ENCODE peak calls at places on chromosomes 12 and 14, in seven cellular contexts. One of them, this sample, is unnamed.

GRCh38 chr14:77988966-77989365 is 181.2 kb upstream of the NRXN3 start:
- DNase-seq in body of pancreas: no peak
- DNase-seq in neural progenitor cell: no peak
- DNase-seq in adrenal gland: no peak
- DNase-seq in hepatocyte: no peak
- DNase-seq in heart right ventricle: peak; percentile 29
- DNase-seq in right lobe of liver: no peak
- DNase-seq in this sample: no peak

GRCh38 chr12:57515934-57516541 is 4.3 kb downstream of the DDIT3 start:
- DNase-seq in heart right ventricle: no peak
- DNase-seq in body of pancreas: no peak
- DNase-seq in right lobe of liver: no peak
- DNase-seq in hepatocyte: no peak
- DNase-seq in adrenal gland: no peak
- DNase-seq in neural progenitor cell: no peak
- DNase-seq in this sample: no peak

GRCh38 chr12:53194973-53195372 is 12.1 kb downstream of the ITGB7 start:
- DNase-seq in adrenal gland: no peak
- DNase-seq in neural progenitor cell: no peak
- DNase-seq in right lobe of liver: no peak
- DNase-seq in heart right ventricle: no peak
- DNase-seq in body of pancreas: no peak
- DNase-seq in hepatocyte: no peak
- DNase-seq in this sample: no peak

GRCh38 chr12:1553987-1554982 is 40.1 kb downstream of the FBXL14 start:
- DNase-seq in body of pancreas: no peak
- DNase-seq in adrenal gland: no peak
- DNase-seq in right lobe of liver: no peak
- DNase-seq in heart right ventricle: no peak
- DNase-seq in hepatocyte: no peak
- DNase-seq in neural progenitor cell: no peak
- DNase-seq in this sample: peak; percentile 47

GRCh38 chr14:89588016-89588415 is 171.0 kb upstream of the FOXN3 start:
- DNase-seq in right lobe of liver: no peak
- DNase-seq in neural progenitor cell: no peak
- DNase-seq in adrenal gland: no peak
- DNase-seq in body of pancreas: no peak
- DNase-seq in heart right ventricle: no peak
- DNase-seq in hepatocyte: no peak
- DNase-seq in this sample: no peak

GRCh38 chr14:67396381-67396965 is 15.5 kb downstream of the PLEK2 start:
- DNase-seq in body of pancreas: no peak
- DNase-seq in right lobe of liver: no peak
- DNase-seq in neural progenitor cell: no peak
- DNase-seq in hepatocyte: no peak
- DNase-seq in adrenal gland: no peak
- DNase-seq in heart right ventricle: no peak
- DNase-seq in this sample: no peak

GRCh38 chr12:93022603-93023340 is 93.7 kb upstream of the EEA1 start:
- DNase-seq in neural progenitor cell: no peak
- DNase-seq in body of pancreas: no peak
- DNase-seq in right lobe of liver: no peak
- DNase-seq in hepatocyte: no peak
- DNase-seq in adrenal gland: no peak
- DNase-seq in heart right ventricle: no peak
- DNase-seq in this sample: no peak

GRCh38 chr14:60655898-60656754 is 6.8 kb upstream of the SIX1 start:
- DNase-seq in right lobe of liver: no peak
- DNase-seq in adrenal gland: no peak
- DNase-seq in hepatocyte: no peak
- DNase-seq in body of pancreas: no peak
- DNase-seq in neural progenitor cell: peak; percentile 59
- DNase-seq in heart right ventricle: no peak
- DNase-seq in this sample: no peak

GRCh38 chr14:75518625-75519024 is 3.6 kb upstream of the BATF start:
- DNase-seq in hepatocyte: no peak
- DNase-seq in body of pancreas: no peak
- DNase-seq in adrenal gland: no peak
- DNase-seq in neural progenitor cell: peak; percentile 66
- DNase-seq in right lobe of liver: no peak
- DNase-seq in heart right ventricle: no peak
- DNase-seq in this sample: no peak
- H3K4me1 ChIP-seq in hepatocyte: peaks cover 12% of the 10 kb centered on the region
- H3K4me1 ChIP-seq in body of pancreas: peaks cover 16% of the 10 kb centered on the region
- H3K4me1 ChIP-seq in adrenal gland: peaks cover under 1% of the 10 kb centered on the region
- H3K4me1 ChIP-seq in neural progenitor cell: peaks cover 9% of the 10 kb centered on the region
- H3K4me1 ChIP-seq in right lobe of liver: no peaks in the 10 kb centered on the region
- H3K4me1 ChIP-seq in heart right ventricle: peaks cover 45% of the 10 kb centered on the region
- H3K4me1 ChIP-seq in this sample: peaks cover 14% of the 10 kb centered on the region

DNA sequence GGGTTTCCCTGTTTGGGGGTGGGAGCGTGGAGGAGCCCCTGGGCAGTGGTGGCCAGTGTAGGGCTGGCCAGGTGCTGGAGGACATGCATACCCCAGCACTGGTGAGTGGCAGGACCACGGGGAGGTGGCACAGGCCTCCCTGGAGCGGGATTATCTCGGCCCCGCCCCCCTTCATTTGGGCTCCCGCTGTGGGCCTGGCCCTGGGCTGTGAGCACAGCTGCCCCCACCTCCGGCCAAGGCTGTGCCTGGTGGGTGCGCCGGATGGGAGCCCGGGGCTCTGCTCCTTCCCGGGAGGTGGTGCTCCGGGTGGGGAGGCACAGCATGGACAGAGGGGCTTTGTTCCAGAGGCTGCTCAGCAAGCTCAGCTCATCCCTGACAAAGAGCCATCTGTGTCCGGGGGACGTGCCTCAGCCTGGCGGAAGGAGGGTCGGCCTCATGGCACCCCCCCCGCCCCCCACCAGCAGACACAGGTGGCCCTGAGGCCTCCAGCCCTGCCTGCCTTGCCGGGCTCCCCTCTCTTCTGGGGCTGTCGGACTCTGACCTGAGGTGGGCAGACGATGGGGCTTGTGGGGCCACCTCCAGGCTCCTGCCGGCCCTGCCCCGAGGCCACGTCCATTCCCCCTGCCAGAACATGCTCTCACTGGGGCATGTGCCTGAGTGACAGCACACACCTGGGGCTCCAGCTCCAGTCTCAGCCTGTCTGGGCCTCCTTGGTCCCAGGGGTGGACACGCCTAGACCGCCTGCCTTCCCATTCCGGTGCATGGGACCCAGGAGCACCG is 8.4 kb downstream of the TEDC1 start:
- DNase-seq in hepatocyte: no peak
- DNase-seq in neural progenitor cell: no peak
- DNase-seq in body of pancreas: no peak
- DNase-seq in heart right ventricle: peak; percentile 14
- DNase-seq in right lobe of liver: no peak
- DNase-seq in adrenal gland: no peak
- DNase-seq in this sample: no peak
- H3K4me1 ChIP-seq in hepatocyte: no peaks in the 10 kb centered on the region
- H3K4me1 ChIP-seq in neural progenitor cell: no peaks in the 10 kb centered on the region
- H3K4me1 ChIP-seq in body of pancreas: no peaks in the 10 kb centered on the region
- H3K4me1 ChIP-seq in heart right ventricle: no peaks in the 10 kb centered on the region
- H3K4me1 ChIP-seq in right lobe of liver: peaks cover 28% of the 10 kb centered on the region
- H3K4me1 ChIP-seq in adrenal gland: no peaks in the 10 kb centered on the region
- H3K4me1 ChIP-seq in this sample: no peaks in the 10 kb centered on the region

DNA sequence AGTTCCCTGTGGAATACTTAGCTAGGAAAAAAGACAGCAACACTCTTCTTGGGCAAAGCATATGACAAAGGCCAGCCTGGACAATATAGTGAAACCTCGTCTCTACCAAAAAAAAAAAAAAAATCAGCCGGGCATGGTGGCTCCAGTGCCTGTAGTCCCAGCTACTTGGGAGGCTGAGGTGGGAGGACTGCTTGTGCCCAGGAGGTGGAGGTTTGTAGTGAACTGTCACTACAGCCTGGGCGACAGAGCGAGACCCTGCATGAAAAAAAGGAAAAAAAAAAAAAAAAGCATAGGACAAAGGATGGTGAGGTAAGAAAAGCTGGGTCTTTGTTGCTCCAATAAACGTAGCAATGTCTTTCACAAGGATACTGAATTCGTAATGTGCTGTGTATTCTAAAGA is 1.1 kb downstream of the TXNDC16 start:
- DNase-seq in adrenal gland: no peak
- DNase-seq in neural progenitor cell: no peak
- DNase-seq in heart right ventricle: no peak
- DNase-seq in hepatocyte: no peak
- DNase-seq in body of pancreas: no peak
- DNase-seq in right lobe of liver: no peak
- DNase-seq in this sample: no peak
- H3K4me1 ChIP-seq in adrenal gland: peaks cover 25% of the 10 kb centered on the region
- H3K4me1 ChIP-seq in neural progenitor cell: peaks cover 22% of the 10 kb centered on the region
- H3K4me1 ChIP-seq in heart right ventricle: peaks cover 21% of the 10 kb centered on the region
- H3K4me1 ChIP-seq in hepatocyte: peaks cover 6% of the 10 kb centered on the region
- H3K4me1 ChIP-seq in body of pancreas: peaks cover 32% of the 10 kb centered on the region
- H3K4me1 ChIP-seq in right lobe of liver: no peaks in the 10 kb centered on the region
- H3K4me1 ChIP-seq in this sample: peaks cover 10% of the 10 kb centered on the region

DNA sequence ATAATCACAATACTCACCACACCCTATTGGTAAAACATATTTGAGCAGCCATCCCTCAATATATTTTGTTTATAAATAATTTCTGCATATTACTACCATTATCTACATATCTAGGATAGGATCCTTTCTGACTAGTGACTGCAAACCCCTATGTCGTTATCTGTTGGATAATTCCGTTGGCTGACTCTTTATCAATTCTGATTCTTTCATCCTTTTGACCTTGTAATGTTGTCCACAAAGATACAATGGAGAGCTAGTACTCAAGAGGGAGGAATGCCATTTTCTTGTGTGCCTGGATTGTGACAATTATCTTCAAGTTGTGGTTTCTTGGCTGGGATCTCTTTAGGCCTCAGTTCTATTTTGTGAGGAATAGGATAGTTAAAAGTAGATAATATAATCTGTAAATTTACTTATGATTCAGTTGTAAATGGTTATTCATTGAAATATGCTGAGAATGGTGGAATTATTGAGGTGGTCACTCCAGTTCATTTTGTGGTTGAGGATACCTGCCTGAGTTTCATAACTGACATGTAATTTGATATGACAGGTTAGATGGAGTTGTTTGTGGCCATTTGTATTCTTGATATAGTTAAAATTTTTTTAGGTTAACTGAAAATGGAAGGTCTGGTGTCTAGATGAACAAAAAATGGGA is 10.1 kb downstream of the CHST11 start:
- DNase-seq in right lobe of liver: no peak
- DNase-seq in body of pancreas: no peak
- DNase-seq in adrenal gland: no peak
- DNase-seq in hepatocyte: no peak
- DNase-seq in heart right ventricle: no peak
- DNase-seq in neural progenitor cell: no peak
- DNase-seq in this sample: no peak
- H3K4me1 ChIP-seq in right lobe of liver: no peaks in the 10 kb centered on the region
- H3K4me1 ChIP-seq in body of pancreas: peaks cover 6% of the 10 kb centered on the region
- H3K4me1 ChIP-seq in adrenal gland: peaks cover 57% of the 10 kb centered on the region
- H3K4me1 ChIP-seq in hepatocyte: no peaks in the 10 kb centered on the region
- H3K4me1 ChIP-seq in heart right ventricle: peaks cover 90% of the 10 kb centered on the region
- H3K4me1 ChIP-seq in neural progenitor cell: no peaks in the 10 kb centered on the region
- H3K4me1 ChIP-seq in this sample: peaks cover 49% of the 10 kb centered on the region

GRCh38 chr12:74685385-74685784 is 147.8 kb downstream of the ATXN7L3B start:
- DNase-seq in neural progenitor cell: no peak
- DNase-seq in heart right ventricle: no peak
- DNase-seq in right lobe of liver: no peak
- DNase-seq in adrenal gland: no peak
- DNase-seq in hepatocyte: peak; percentile 13
- DNase-seq in body of pancreas: no peak
- DNase-seq in this sample: no peak
- H3K4me1 ChIP-seq in neural progenitor cell: peaks cover 1% of the 10 kb centered on the region
- H3K4me1 ChIP-seq in heart right ventricle: no peaks in the 10 kb centered on the region
- H3K4me1 ChIP-seq in right lobe of liver: no peaks in the 10 kb centered on the region
- H3K4me1 ChIP-seq in adrenal gland: no peaks in the 10 kb centered on the region
- H3K4me1 ChIP-seq in hepatocyte: no peaks in the 10 kb centered on the region
- H3K4me1 ChIP-seq in body of pancreas: no peaks in the 10 kb centered on the region
- H3K4me1 ChIP-seq in this sample: no peaks in the 10 kb centered on the region

This sample was measured in upper lobe of right lung.